ENCODE peak calls at places on chromosomes 13 and 19, in ten cellular contexts. D is PC-3; G is stimulated activated CD4-positive, alpha-beta T cell treated with anti-CD3 and anti-CD28 coated beads, Interleukin-1b, Interleukin-23, amount 100 ng/mL, for 48 hours; W is activated T-cell treated with anti-CD3 and anti-CD28 coated beads for 1 hour; J is endodermal cell; L is stimulated activated naive B cell treated with anti-CD40 and anti-IgM and Interleukin-4, amounts not matched to agents 10 μg/mL and 1 μg/mL and 100 μg/mL, for 72 hours; N is HEK293T; Q is adrenal gland; A is Kasumi-1; U is SJSA1. X is an unnamed sample.

GRCh38 chr13:112846411-112847115 is 122.5 kb upstream of the MCF2L start:
- DNase-seq in D (no peak), G (no peak), W (no peak), J (no peak), L (no peak), N (no peak), Q (no peak), A (no peak), U (no peak), X (no peak)

GRCh38 chr13:108929532-108929931 is 300.1 kb downstream of the MYO16 start:
- DNase-seq in D (peak), G (no peak), W (no peak), J (no peak), L (no peak), N (no peak), Q (no peak), A (no peak), U (no peak), X (no peak)

GRCh38 chr19:39469036-39469435 is 11.6 kb upstream of the TIMM50 start:
- DNase-seq in D (no peak), G (no peak), W (no peak), J (peak), L (no peak), N (no peak), Q (no peak), A (no peak), U (no peak), X (no peak)

GRCh38 chr13:95154441-95154886 is 146.8 kb downstream of the ABCC4 start:
- DNase-seq in D (peak), G (no peak), W (no peak), J (no peak), L (no peak), N (no peak), Q (no peak), A (no peak), U (no peak), X (no peak)

GRCh38 chr19:56476671-56477428 is at the start of gene ZNF667:
- DNase-seq in D (peak), G (peak), W (no peak), J (no peak), L (peak), N (no peak), Q (peak), A (no peak), U (no peak), X (peak)

GRCh38 chr13:67225252-67226159 is 4.6 kb downstream of the PCDH9 start:
- DNase-seq in D (no peak), G (no peak), W (no peak), J (no peak), L (no peak), N (no peak), Q (no peak), A (no peak), U (no peak), X (no peak)

GRCh38 chr13:37446503-37446902 is 152.1 kb downstream of the POSTN start:
- DNase-seq in D (peak), G (no peak), W (no peak), J (no peak), L (no peak), N (no peak), Q (no peak), A (no peak), U (no peak), X (peak)

GRCh38 chr13:112348642-112349345 is 27.4 kb upstream of the SPACA7 start:
- DNase-seq in D (no peak), G (no peak), W (no peak), J (no peak), L (no peak), N (no peak), Q (no peak), A (no peak), U (peak), X (no peak)

GRCh38 chr19:46481947-46482346 is 10.6 kb upstream of the PNMA8A start:
- DNase-seq in D (no peak), G (no peak), W (no peak), J (no peak), L (no peak), N (no peak), Q (no peak), A (no peak), U (no peak), X (no peak)

GRCh38 chr13:98528663-98529064 is 48.2 kb downstream of the STK24 start:
- DNase-seq in D (no peak), G (no peak), W (no peak), J (no peak), L (no peak), N (no peak), Q (peak), A (no peak), U (no peak), X (no peak)

GRCh38 chr13:94020833-94021232 is 458.6 kb downstream of the DCT start:
- DNase-seq in D (peak), G (no peak), W (no peak), J (no peak), L (no peak), N (no peak), Q (no peak), A (no peak), U (no peak), X (no peak)

GRCh38 chr19:20928371-20928770 is 5.3 kb downstream of the ZNF85 start:
- DNase-seq in D (no peak), G (no peak), W (no peak), J (peak), L (no peak), N (no peak), Q (no peak), A (no peak), U (no peak), X (no peak)

GRCh38 chr19:2103308-2103707 is 6.6 kb downstream of the IZUMO4 start:
- DNase-seq in D (no peak), G (no peak), W (no peak), J (no peak), L (no peak), N (no peak), Q (no peak), A (no peak), U (no peak), X (no peak)

GRCh38 chr13:64471916-64472315 is 2758.2 kb downstream of the PCDH9 start:
- DNase-seq in D (peak), G (no peak), W (no peak), J (no peak), L (no peak), N (peak), Q (no peak), A (peak), U (no peak), X (peak)

GRCh38 chr19:18291590-18292459 is 10.4 kb upstream of the JUND start:
- DNase-seq in D (peak), G (peak), W (peak), J (peak), L (peak), N (peak), Q (peak), A (peak), U (peak), X (peak)

GRCh38 chr13:50511877-50512332 is 331.6 kb downstream of the DLEU7 start:
- DNase-seq in D (no peak), G (no peak), W (no peak), J (no peak), L (peak), N (no peak), Q (no peak), A (peak), U (no peak), X (no peak)

GRCh38 chr19:17797397-17798201 is 2.7 kb downstream of the B3GNT3 start:
- DNase-seq in D (peak), G (peak), W (no peak), J (no peak), L (no peak), N (no peak), Q (no peak), A (no peak), U (peak), X (peak)

GRCh38 chr19:35123573-35123972 is 8.0 kb downstream of the FXYD3 start:
- DNase-seq in D (peak), G (no peak), W (no peak), J (no peak), L (no peak), N (no peak), Q (no peak), A (no peak), U (no peak), X (no peak)

GRCh38 chr13:108220042-108220441 is 1.9 kb downstream of the ABHD13 start:
- DNase-seq in D (peak), G (no peak), W (peak), J (peak), L (no peak), N (no peak), Q (no peak), A (no peak), U (no peak), X (peak)

GRCh38 chr19:46786236-46787039 is 2.0 kb downstream of the SLC1A5 start:
- DNase-seq in D (peak), G (peak), W (peak), J (peak), L (peak), N (peak), Q (peak), A (peak), U (peak), X (peak)

GRCh38 chr19:51147663-51148062 is 5.6 kb downstream of the SIGLEC7 start:
- DNase-seq in D (no peak), G (no peak), W (no peak), J (peak), L (no peak), N (no peak), Q (no peak), A (no peak), U (no peak), X (no peak)

GRCh38 chr13:59483441-59484116 is 680.1 kb downstream of the DIAPH3 start:
- DNase-seq in D (no peak), G (no peak), W (no peak), J (peak), L (no peak), N (no peak), Q (no peak), A (no peak), U (no peak), X (no peak)

GRCh38 chr13:20118268-20119140 is 42.3 kb downstream of the GJA3 start:
- DNase-seq in D (peak), G (peak), W (peak), J (peak), L (no peak), N (peak), Q (peak), A (no peak), U (no peak), X (peak)

GRCh38 chr19:9586764-9587163 is 2.5 kb upstream of the ZNF121 start:
- DNase-seq in D (peak), G (peak), W (peak), J (peak), L (peak), N (peak), Q (peak), A (peak), U (no peak), X (peak)

X was measured in hepatocyte.